ENCODE peak calls at places on chromosomes 5 and 9, in eight cellular contexts. S, T, X, R, E, W, D and Q are unnamed samples.
A peak's percentile ranks its signal among the peaks of the same experiment; 100 is the strongest.

GRCh38 chr9:80492221-80492620 is 920.5 kb downstream of the TLE4 start:
- DNase-seq in W (no peak), T (no peak), R (no peak), X (peak; percentile 27), S (no peak), E (peak; percentile 43), D (no peak), Q (no peak)

GRCh38 chr5:79707535-79707934 is 17.9 kb downstream of the CMYA5 start:
- DNase-seq in W (no peak), D (no peak), R (no peak), X (no peak), S (no peak), T (no peak), E (no peak), Q (no peak)

GRCh38 chr5:72281764-72282499 is 38.1 kb downstream of the MRPS27 start:
- DNase-seq in T (no peak), S (no peak), D (no peak), R (peak; percentile 45), X (no peak), E (peak; percentile 91), W (no peak), Q (no peak)

GRCh38 chr5:41371741-41372140 is 138.7 kb downstream of the PLCXD3 start:
- DNase-seq in D (no peak), T (no peak), X (no peak), R (no peak), S (no peak), E (peak; percentile 87), W (no peak), Q (no peak)

GRCh38 chr9:19283108-19283710 is 52.7 kb downstream of the DENND4C start:
- DNase-seq in W (no peak), R (no peak), T (no peak), D (no peak), S (no peak), E (no peak), X (no peak), Q (no peak)

GRCh38 chr9:13088734-13089427 is 190.6 kb downstream of the MPDZ start:
- DNase-seq in E (peak; percentile 57), X (no peak), R (peak; percentile 41), T (no peak), S (no peak), D (no peak), W (peak; percentile 7), Q (no peak)

GRCh38 chr5:81208904-81209303 is 24.2 kb upstream of the CKMT2 start:
- DNase-seq in X (no peak), S (no peak), R (no peak), T (no peak), D (no peak), W (no peak), E (peak; percentile 36), Q (no peak)

GRCh38 chr5:131394128-131394527 is 130.3 kb downstream of the CDC42SE2 start:
- DNase-seq in E (peak; percentile 69), R (no peak), T (no peak), S (no peak), X (no peak), W (no peak), D (no peak), Q (no peak)

GRCh38 chr9:969310-969692 is 7.2 kb upstream of the DMRT3 start:
- DNase-seq in S (no peak), E (no peak), X (no peak), W (no peak), R (no peak), D (no peak), T (no peak), Q (no peak)

GRCh38 chr9:971901-972511 is 4.4 kb upstream of the DMRT3 start:
- DNase-seq in E (no peak), T (no peak), X (no peak), R (no peak), W (peak; percentile 46), S (no peak), D (no peak), Q (no peak)

GRCh38 chr9:972512-973294 is 3.8 kb upstream of the DMRT3 start:
- DNase-seq in R (no peak), W (no peak), X (no peak), T (no peak), D (no peak), E (no peak), S (no peak), Q (no peak)

GRCh38 chr9:969693-970309 is 6.7 kb upstream of the DMRT3 start:
- DNase-seq in S (no peak), T (no peak), R (no peak), D (no peak), W (no peak), E (no peak), X (no peak), Q (no peak)

DNA sequence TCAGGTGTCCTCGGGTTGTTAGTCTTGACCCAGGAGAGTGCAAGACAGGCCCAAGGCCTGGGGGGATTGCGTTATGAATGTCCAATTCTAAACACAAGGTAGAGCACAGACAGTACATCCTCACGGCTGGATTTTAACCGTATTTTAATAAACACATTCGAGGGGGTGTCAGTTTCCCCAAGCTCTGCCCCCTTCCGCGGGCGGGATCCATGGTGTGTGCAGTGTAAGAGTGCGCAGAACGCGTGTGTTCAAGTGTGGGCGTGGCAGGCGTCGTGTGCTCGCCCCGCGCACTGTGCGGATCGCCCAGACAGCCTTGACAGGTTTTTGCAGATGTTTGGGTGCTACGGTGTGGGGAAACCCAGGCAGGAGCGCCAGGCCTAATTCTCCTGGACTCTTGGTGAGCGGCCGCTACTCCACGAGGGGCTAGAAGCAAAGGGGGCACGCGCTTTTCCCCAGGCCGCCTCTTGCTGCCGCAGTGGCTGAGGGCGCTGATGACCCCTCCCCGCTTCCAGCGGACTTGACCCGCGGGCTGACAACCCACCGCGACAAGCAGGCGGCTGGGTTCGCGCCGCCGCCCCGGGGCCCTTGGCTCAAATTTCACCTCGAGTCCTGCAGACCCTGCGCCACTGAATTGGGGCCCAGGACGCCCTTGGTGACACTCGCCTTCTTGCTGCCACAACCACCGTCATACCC is 6.0 kb upstream of the DMRT3 start:
- DNase-seq in X (no peak), T (no peak), R (no peak), S (no peak), W (no peak), D (no peak), E (no peak), Q (no peak)
- H3K4me3 ChIP-seq in X (no peak overlapping the region), T (no peak overlapping the region), R (no peak overlapping the region), S (no peak overlapping the region), W (no peak overlapping the region), D (no peak overlapping the region), E (no peak overlapping the region), Q (no peak overlapping the region)

GRCh38 chr5:172283862-172284274 is 304 bp upstream of the UBTD2 start:
- DNase-seq in R (no peak), W (peak; percentile 87), S (peak; percentile 91), X (peak; percentile 92), T (peak; percentile 93), D (peak; percentile 88), E (peak; percentile 74), Q (no peak)
- TF ChIP-seq POLR2A in R (peak; percentile 72), W (no peak), S (no peak), X (no peak), T (no peak), D (no peak), E (peak; percentile 62), Q (no peak)

GRCh38 chr9:129822825-129823162 is 1.1 kb downstream of the TOR1A start:
- DNase-seq in R (no peak), E (no peak), X (no peak), W (no peak), S (no peak), T (no peak), D (no peak), Q (no peak)
- H3K27ac ChIP-seq in R (peak overlapping the region; percentile 51), E (peak overlapping the region; percentile 67), X (peak overlapping the region; percentile 75), W (peak overlapping the region; percentile 82), S (no peak overlapping the region), T (peak overlapping the region; percentile 81), D (peak overlapping the region; percentile 85), Q (peak overlapping the region; percentile 90)

GRCh38 chr9:97363661-97364299 is 48.1 kb upstream of the TDRD7 start:
- DNase-seq in T (no peak), D (no peak), X (no peak), S (no peak), R (no peak), E (no peak), W (no peak), Q (no peak)
- H3K4me3 ChIP-seq in T (no peak overlapping the region), D (no peak overlapping the region), X (no peak overlapping the region), S (no peak overlapping the region), R (no peak overlapping the region), E (no peak overlapping the region), W (no peak overlapping the region), Q (no peak overlapping the region)

DNA sequence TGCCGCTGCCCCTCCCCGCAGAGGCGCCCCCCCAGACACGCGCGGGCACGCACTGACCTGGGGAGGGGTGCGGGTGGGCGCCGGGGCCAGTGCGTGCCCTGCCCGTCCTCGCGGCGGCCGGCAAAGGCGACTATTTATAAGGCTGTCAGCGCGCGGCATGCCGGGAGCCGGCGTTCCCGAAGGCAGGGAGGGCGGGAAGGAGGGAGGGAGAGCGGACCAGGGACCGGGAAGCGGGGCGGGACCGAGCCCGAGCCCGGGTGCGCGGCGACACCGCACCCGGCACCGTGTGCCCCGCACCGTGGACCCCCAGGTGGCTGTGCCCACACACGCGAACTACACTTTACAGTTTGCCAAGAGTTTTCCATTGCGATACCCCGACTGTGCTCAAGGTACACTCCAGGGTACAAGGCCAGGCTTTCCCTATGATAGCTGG is at the start of gene AK1:
- DNase-seq in S (peak; percentile 77), T (peak; percentile 91), X (peak; percentile 88), W (peak; percentile 84), E (peak; percentile 37), D (peak; percentile 78), R (no peak), Q (no peak)
- TF ChIP-seq POLR2A in S (peak; percentile 21), T (no peak), X (peak; percentile 83), W (peak; percentile 37), E (peak; percentile 42), D (peak; percentile 56), R (peak; percentile 49), Q (peak; percentile 45)

DNA sequence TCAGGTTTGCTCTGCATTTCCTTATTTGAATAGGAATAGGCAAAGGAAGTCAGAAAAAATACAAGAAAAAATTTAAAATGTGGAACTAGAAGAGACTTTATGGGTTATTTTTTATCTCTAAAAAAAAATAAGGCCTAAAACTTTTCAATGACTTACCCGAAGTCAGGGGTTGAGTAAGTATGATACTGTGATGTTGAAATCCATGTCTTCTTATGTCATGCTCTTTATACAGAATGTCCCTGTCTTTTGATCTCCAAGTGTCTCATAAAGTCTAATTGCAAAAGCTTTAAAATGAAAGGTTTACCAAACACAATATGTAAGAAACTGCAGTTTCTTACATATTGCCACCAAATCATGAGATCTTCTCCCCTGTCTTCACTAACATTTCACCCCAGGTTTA is 148.2 kb upstream of the PIK3R1 start:
- DNase-seq in S (no peak), E (no peak), D (no peak), T (no peak), W (no peak), X (no peak), R (no peak), Q (no peak)
- H3K27ac ChIP-seq in S (no peak overlapping the region), E (no peak overlapping the region), D (no peak overlapping the region), T (no peak overlapping the region), W (no peak overlapping the region), X (peak overlapping the region; percentile 25), R (no peak overlapping the region), Q (peak overlapping the region; percentile 38)

DNA sequence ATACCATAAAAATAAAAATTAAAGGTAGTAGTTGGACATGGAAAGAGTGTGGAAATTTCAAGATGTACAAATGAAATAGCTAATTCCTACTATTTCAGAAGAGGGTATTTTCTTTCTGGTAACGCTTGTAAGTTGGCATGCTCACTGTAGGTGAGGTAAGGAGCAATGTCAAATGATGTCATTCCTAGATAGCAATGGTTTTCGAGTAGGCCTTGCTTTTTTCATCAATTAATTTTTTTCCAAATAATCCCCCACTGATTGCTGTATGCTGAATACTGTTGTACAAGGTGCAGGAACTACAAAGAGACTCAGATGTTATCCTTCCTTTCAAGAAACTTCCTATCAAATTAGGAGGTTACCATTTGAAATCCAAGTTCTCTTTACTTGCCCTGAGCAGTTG is 928 bp upstream of the SELENOP start:
- DNase-seq in T (no peak), D (no peak), W (no peak), E (no peak), S (no peak), R (no peak), X (no peak), Q (no peak)
- H3K4me3 ChIP-seq in T (no peak overlapping the region), D (peak overlapping the region; percentile 62), W (no peak overlapping the region), E (no peak overlapping the region), S (no peak overlapping the region), R (no peak overlapping the region), X (no peak overlapping the region), Q (no peak overlapping the region)